ENCODE peak calls at places on chromosomes 7 and 10, in nine cellular contexts. N is fibroblast of lung; R is SJSA1; D is WTC11; J is tibial artery; L is CD8-positive, alpha-beta memory T cell; M is cerebellum; F is HFFc6; H is iris pigment epithelial cell. Z is an unnamed sample.

GRCh38 chr7:100957832-100958421 is 8.6 kb downstream of the MUC3A start:
- DNase-seq in R (no peak), L (no peak), J (no peak), F (no peak), D (no peak), H (no peak), N (peak), M (no peak), Z (no peak)

GRCh38 chr7:95687759-95688343 is 84.5 kb upstream of the DYNC1I1 start:
- DNase-seq in N (peak), R (no peak), M (no peak), D (no peak), L (no peak), H (peak), J (no peak), F (peak), Z (no peak)

GRCh38 chr10:57162231-57162630 is 801.2 kb upstream of the ZWINT start:
- DNase-seq in F (no peak), J (no peak), N (no peak), D (no peak), L (no peak), M (no peak), R (no peak), H (no peak), Z (no peak)

GRCh38 chr7:68866136-68866535 is 732.1 kb upstream of the AUTS2 start:
- DNase-seq in D (no peak), F (no peak), J (no peak), R (no peak), N (no peak), M (no peak), H (no peak), L (no peak), Z (no peak)

GRCh38 chr7:1563939-1564602 is 5.8 kb downstream of the PSMG3 start:
- DNase-seq in H (no peak), R (no peak), D (no peak), M (no peak), N (no peak), J (no peak), L (no peak), F (no peak), Z (no peak)

GRCh38 chr7:27670676-27671075 is 8.0 kb upstream of the HIBADH start:
- DNase-seq in H (no peak), J (no peak), F (no peak), R (no peak), N (no peak), D (no peak), L (no peak), M (no peak), Z (no peak)

GRCh38 chr10:87092356-87092860 is 2.2 kb downstream of the GLUD1 start:
- DNase-seq in N (peak), L (peak), F (peak), H (peak), R (no peak), M (no peak), D (no peak), J (no peak), Z (peak)

GRCh38 chr10:26157734-26158133 is 58.8 kb upstream of the GAD2 start:
- DNase-seq in F (no peak), D (peak), M (no peak), N (no peak), J (no peak), R (no peak), H (no peak), L (no peak), Z (no peak)

GRCh38 chr10:132714906-132715790 is 70.8 kb downstream of the NKX6-2 start:
- DNase-seq in M (no peak), N (no peak), R (no peak), J (no peak), D (no peak), F (no peak), L (no peak), H (no peak), Z (no peak)

GRCh38 chr10:124596914-124597676 is 135.5 kb downstream of the LHPP start:
- DNase-seq in J (no peak), H (no peak), R (no peak), L (no peak), N (no peak), D (no peak), M (no peak), F (no peak), Z (no peak)

GRCh38 chr10:112654794-112655193 is 207.8 kb downstream of the VTI1A start:
- DNase-seq in N (no peak), J (no peak), H (no peak), D (no peak), M (no peak), R (no peak), F (no peak), L (no peak), Z (no peak)

GRCh38 chr7:20220824-20221547 is 3.8 kb upstream of the MACC1 start:
- DNase-seq in M (no peak), R (no peak), H (peak), F (peak), J (no peak), D (no peak), L (no peak), N (peak), Z (no peak)

GRCh38 chr7:101303102-101303701 is 18.4 kb downstream of the IFT22 start:
- DNase-seq in F (no peak), D (peak), J (no peak), L (no peak), M (no peak), N (no peak), R (no peak), H (peak), Z (no peak)

GRCh38 chr7:119681336-119681735 is 591.6 kb upstream of the KCND2 start:
- DNase-seq in R (no peak), M (no peak), F (no peak), D (no peak), N (no peak), J (no peak), H (no peak), L (no peak), Z (no peak)

GRCh38 chr7:43904533-43905208 is 1.7 kb downstream of the URGCP start:
- DNase-seq in R (no peak), D (no peak), F (peak), M (no peak), L (no peak), J (no peak), N (peak), H (peak), Z (no peak)

Z was measured in central memory CD4-positive, alpha-beta T cell.